ENCODE peak calls at places on chromosomes 7 and 10, in four cellular contexts. L is GM12878, M is endothelial cell of umbilical vein, D is A549. J is an unnamed sample.

GRCh38 chr10:121310151-121310711 is 288.0 kb downstream of the FGFR2 start:
- DNase-seq in L (no peak), M (no peak), D (no peak), J (peak; percentile 7)

GRCh38 chr7:17305387-17306171 is 7.1 kb downstream of the AHR start:
- DNase-seq in L (no peak), M (no peak), D (no peak), J (no peak)

GRCh38 chr10:126013489-126014281 is 117.3 kb downstream of the FANK1 start:
- DNase-seq in L (no peak), M (peak; percentile 54), D (peak; percentile 59), J (peak; percentile 14)

GRCh38 chr7:17682586-17682985 is 257.7 kb downstream of the SNX13 start:
- DNase-seq in L (no peak), M (no peak), D (no peak), J (no peak)

GRCh38 chr10:49362596-49363260 is 33.2 kb downstream of the DRGX start:
- DNase-seq in L (peak; percentile 69), M (no peak), D (peak; percentile 17), J (peak; percentile 46)

GRCh38 chr10:113689574-113689973 is 9.9 kb downstream of the CASP7 start:
- DNase-seq in L (no peak), M (no peak), D (no peak), J (no peak)

GRCh38 chr7:14698239-14698638 is 204.3 kb downstream of the DGKB start:
- DNase-seq in L (no peak), M (peak; percentile 29), D (no peak), J (peak; percentile 18)

GRCh38 chr10:124978376-124978725 is 36.4 kb downstream of the ZRANB1 start:
- DNase-seq in L (no peak), M (no peak), D (no peak), J (no peak)

GRCh38 chr7:86747698-86748097 is 104.0 kb downstream of the GRM3 start:
- DNase-seq in L (no peak), M (no peak), D (no peak), J (no peak)

GRCh38 chr10:93757136-93757535 is 600 bp upstream of the LGI1 start:
- DNase-seq in L (no peak), M (no peak), D (no peak), J (no peak)

GRCh38 chr10:31143331-31143935 is 111.8 kb upstream of the ZNF438 start:
- DNase-seq in L (no peak), M (no peak), D (no peak), J (no peak)

GRCh38 chr7:99201027-99201426 is 6.9 kb downstream of the KPNA7 start:
- DNase-seq in L (no peak), M (no peak), D (peak; percentile 81), J (no peak)

GRCh38 chr10:290026-290725 is 154.9 kb downstream of the ZMYND11 start:
- DNase-seq in L (no peak), M (no peak), D (no peak), J (no peak)

GRCh38 chr7:112001089-112001826 is 204.9 kb downstream of the DOCK4 start:
- DNase-seq in L (no peak), M (peak; percentile 32), D (peak; percentile 70), J (no peak)

GRCh38 chr10:44384601-44385422 is at the start of gene CXCL12:
- DNase-seq in L (no peak), M (peak; percentile 5), D (no peak), J (no peak)

GRCh38 chr7:105719395-105719794 is 138.1 kb upstream of the EFCAB10 start:
- DNase-seq in L (no peak), M (no peak), D (no peak), J (peak; percentile 42)

DNA sequence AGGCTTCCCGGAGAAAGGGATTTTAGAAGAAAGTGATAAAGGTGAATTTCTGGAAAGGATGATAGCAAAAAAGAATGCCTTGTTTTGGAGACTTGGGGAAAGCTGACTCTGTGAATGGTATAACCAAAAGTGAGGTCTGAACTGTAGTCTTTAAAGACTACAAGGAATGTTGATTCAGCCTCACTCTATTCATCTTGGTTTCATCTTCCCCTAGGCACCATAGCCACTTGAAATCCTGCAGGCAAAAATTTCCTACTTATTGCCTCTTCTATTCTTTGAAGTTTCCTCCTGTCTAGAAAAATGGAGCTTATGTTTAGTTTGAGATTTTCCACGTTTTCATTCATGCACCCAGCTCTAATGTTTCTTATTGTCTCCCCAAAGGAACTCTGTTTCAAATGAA is 518.0 kb downstream of the AUTS2 start:
- DNase-seq in L (no peak), M (no peak), D (no peak), J (no peak)
- TF ChIP-seq MYC in L (no peak), M (no peak), D (no peak), J (no peak)

GRCh38 chr7:5557920-5558401 is 134.3 kb upstream of the TNRC18 start:
- DNase-seq in L (peak; percentile 67), M (no peak), D (no peak), J (no peak)
- TF ChIP-seq POLR2A in L (peak; percentile 65), M (no peak), D (no peak), J (no peak)

DNA sequence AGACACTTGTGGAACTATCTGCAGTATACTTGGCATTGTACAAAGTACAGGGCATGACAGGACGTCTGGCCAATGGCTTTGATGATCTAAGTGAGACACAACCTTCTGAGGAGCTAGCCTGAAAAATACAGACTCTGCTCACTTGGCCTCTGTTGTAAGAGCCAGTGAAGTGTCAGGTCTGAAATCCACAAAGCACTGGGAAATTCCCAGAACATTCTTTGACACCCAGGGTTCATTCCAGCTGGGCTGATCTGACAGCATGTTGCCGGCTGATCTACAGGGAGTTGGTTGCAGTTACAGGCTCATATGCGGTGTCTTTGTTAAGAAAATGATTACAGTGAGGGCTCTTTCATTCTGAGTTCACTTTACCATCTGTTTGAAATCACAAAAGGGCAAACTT is 354.6 kb downstream of the PHF14 start:
- DNase-seq in L (no peak), M (no peak), D (no peak), J (no peak)
- TF ChIP-seq MYC in L (no peak), M (no peak), D (no peak), J (no peak)

GRCh38 chr10:92240289-92241157 is 50.4 kb downstream of the CPEB3 start:
- DNase-seq in L (peak; percentile 53), M (peak; percentile 81), D (peak; percentile 55), J (peak; percentile 93)
- TF ChIP-seq POLR2A in L (peak; percentile 48), M (no peak), D (no peak), J (peak; percentile 62)